ENCODE peak calls at places on chromosome X, in four cellular contexts. X, C, H and D are unnamed samples.

GRCh38 chrX:153411255-153411987 is at the start of gene ZFP92:
- DNase-seq in X (peak; percentile 68), C (no peak), H (no peak), D (peak; percentile 93)

GRCh38 chrX:131650637-131651410 is 107.0 kb downstream of the OR13H1 start:
- DNase-seq in X (no peak), C (no peak), H (no peak), D (no peak)

GRCh38 chrX:109859673-109860072 is 126.6 kb upstream of the ACSL4 start:
- DNase-seq in X (no peak), C (no peak), H (no peak), D (peak; percentile 23)

GRCh38 chrX:30248854-30249253 is 1.9 kb downstream of the MAGEB1 start:
- DNase-seq in X (no peak), C (peak; percentile 8), H (no peak), D (no peak)

GRCh38 chrX:69988955-69989394 is 60.8 kb downstream of the AWAT2 start:
- DNase-seq in X (no peak), C (no peak), H (no peak), D (no peak)

GRCh38 chrX:71111851-71112468 is 583 bp upstream of the IL2RG start:
- DNase-seq in X (no peak), C (no peak), H (no peak), D (no peak)

GRCh38 chrX:80765226-80765625 is 44.5 kb downstream of the BRWD3 start:
- DNase-seq in X (no peak), C (no peak), H (no peak), D (no peak)

GRCh38 chrX:136907626-136908025 is 27.1 kb upstream of the RBMX start:
- DNase-seq in X (no peak), C (no peak), H (no peak), D (no peak)

GRCh38 chrX:154540897-154541535 is 5.6 kb downstream of the G6PD start:
- DNase-seq in X (no peak), C (no peak), H (no peak), D (no peak)

GRCh38 chrX:317424-318067 is 1.1 kb downstream of the GTPBP6 start:
- DNase-seq in X (peak; percentile 85), C (no peak), H (no peak), D (peak; percentile 95)
- TF ChIP-seq SPI1 in X (peak; percentile 0), C (no peak), H (no peak), D (no peak)

DNA sequence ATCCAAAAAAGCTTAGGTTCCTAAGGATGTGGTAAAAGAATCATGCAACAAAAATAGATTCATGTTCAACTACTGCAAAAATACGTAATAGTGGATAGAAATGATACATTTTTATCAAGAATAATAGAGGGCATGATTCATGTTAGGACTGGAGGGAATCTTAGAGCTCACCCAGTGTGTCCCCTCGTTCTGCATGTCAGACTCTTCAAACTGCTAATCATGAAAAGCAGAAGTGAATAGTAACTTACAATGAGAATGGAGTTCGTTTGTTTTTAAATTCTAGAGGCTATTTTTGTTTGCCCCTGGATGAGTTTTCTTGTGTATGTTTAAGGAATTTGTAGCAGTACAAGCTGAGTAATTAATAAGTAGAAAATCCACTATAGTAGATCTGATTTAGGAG is 79.4 kb downstream of the MSL3 start:
- DNase-seq in X (no peak), C (no peak), H (no peak), D (no peak)
- TF ChIP-seq SPI1 in X (peak; percentile 61), C (peak; percentile 53), H (no peak), D (no peak)

GRCh38 chrX:134585446-134585845 is 72.8 kb downstream of the PLAC1 start:
- DNase-seq in X (no peak), C (no peak), H (no peak), D (no peak)
- TF ChIP-seq SPI1 in X (no peak), C (no peak), H (no peak), D (no peak)

GRCh38 chrX:40504801-40505605 is 75.8 kb upstream of the ATP6AP2 start:
- DNase-seq in X (no peak), C (peak; percentile 3), H (no peak), D (no peak)
- TF ChIP-seq SPI1 in X (no peak), C (no peak), H (no peak), D (no peak)

GRCh38 chrX:129359269-129359668 is 164.0 kb downstream of the SMARCA1 start:
- DNase-seq in X (no peak), C (no peak), H (no peak), D (no peak)

GRCh38 chrX:129361566-129361965 is 161.7 kb downstream of the SMARCA1 start:
- DNase-seq in X (no peak), C (no peak), H (no peak), D (no peak)

DNA sequence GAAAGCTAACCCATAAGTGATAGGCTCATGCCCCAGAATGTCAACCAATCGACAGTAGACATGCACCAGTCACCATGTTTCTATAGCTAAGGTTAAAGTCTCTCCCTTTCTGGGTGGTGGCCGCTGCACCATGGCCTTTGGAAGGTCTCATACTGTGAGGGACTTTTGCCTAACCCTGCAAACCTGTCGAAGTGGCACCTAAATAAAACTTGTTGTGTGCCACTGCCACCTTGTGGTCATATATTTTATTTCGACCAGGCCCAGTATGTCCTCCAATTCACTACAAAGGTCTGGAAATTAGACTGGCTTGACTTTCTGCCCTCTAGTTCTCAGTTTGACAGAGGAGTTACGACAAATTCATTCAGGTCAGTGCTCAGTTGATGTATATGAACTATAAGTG is 163.1 kb downstream of the SMARCA1 start:
- DNase-seq in X (peak; percentile 3), C (peak; percentile 21), H (no peak), D (peak; percentile 30)
- TF ChIP-seq SPI1 in X (no peak), C (no peak), H (no peak), D (no peak)

DNA sequence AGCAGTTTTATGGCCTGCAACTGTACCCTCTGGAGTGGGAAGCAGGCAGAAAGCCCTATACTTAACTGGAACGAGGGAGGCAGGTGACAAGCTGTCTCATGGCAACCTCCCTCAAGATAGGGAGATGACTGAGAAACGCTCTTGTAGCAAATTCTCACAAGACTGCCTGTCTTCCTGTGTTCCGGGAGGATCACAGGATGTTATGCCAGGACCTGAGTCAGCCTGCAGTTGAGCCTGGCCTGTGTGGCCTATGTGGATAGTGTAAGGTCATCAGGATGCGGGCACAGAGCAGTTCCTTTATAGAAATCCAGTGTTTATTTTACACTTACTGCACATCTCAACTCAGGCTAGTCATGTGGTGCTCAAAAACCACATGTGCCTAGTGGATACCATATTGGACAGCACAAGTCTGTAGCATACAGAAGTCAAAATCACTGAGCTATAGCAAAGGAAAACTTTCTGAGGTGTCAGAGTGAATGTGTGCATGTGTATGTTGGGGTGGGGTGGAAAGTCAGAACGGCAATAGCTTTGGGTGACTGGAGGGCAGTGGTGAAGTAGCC is 25.2 kb downstream of the TAF7L start:
- DNase-seq in X (no peak), C (no peak), H (no peak), D (no peak)
- TF ChIP-seq SPI1 in X (no peak), C (no peak), H (no peak), D (no peak)

DNA sequence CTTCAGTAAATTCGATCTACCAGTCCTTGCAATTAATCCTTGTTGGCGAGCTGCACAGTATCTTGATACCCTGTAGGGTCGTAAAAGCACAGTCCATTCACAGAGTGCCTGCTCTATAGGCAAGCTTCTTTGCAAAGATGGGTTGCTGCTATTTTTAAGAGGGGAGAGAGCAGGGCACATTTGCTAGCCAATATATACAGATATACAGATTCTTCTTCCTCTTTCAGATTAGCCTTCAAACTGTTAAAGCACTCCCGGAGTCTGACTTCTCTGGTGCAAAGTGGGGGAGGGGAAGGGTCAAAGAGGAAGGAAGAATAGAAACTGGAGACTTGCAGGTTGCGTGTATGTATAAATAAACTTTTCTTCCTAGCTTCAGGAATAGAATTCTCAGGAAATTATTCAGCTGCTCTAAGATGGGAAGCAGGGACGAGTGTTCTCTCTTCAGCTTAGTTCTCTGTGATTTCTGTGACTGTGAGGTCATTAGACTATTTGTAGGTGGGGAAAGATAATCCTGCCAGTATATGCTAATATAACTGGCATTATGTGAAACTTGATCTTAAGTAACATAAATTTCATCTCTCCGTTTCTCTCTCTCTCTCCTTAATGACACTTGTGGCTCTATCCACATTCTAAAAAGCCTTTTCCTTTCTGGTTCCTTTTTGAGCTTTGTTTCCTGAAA is at the start of gene CYSLTR1:
- DNase-seq in X (no peak), C (no peak), H (peak; percentile 29), D (no peak)
- TF ChIP-seq SPI1 in X (no peak), C (no peak), H (peak; percentile 15), D (no peak)